ENCODE peak calls at places on chromosomes 6 and 20, in six cellular contexts. One of them, this sample, is unnamed.

GRCh38 chr20:44138859-44139258 is 48.1 kb downstream of the JPH2 start:
- DNase-seq in HepG2: no peak
- DNase-seq in SK-N-SH: no peak
- DNase-seq in K562: no peak
- DNase-seq in H1: no peak
- DNase-seq in A549: peak; percentile 26
- DNase-seq in this sample: no peak

GRCh38 chr20:46398963-46399362 is 7.5 kb downstream of the ELMO2 start:
- DNase-seq in HepG2: no peak
- DNase-seq in A549: no peak
- DNase-seq in K562: no peak
- DNase-seq in H1: no peak
- DNase-seq in SK-N-SH: no peak
- DNase-seq in this sample: no peak

GRCh38 chr20:16059841-16060240 is 513.4 kb downstream of the KIF16B start:
- DNase-seq in A549: no peak
- DNase-seq in HepG2: no peak
- DNase-seq in H1: no peak
- DNase-seq in K562: no peak
- DNase-seq in SK-N-SH: no peak
- DNase-seq in this sample: no peak

GRCh38 chr6:166910601-166911000 is 45.7 kb downstream of the RNASET2 start:
- DNase-seq in SK-N-SH: no peak
- DNase-seq in HepG2: no peak
- DNase-seq in A549: no peak
- DNase-seq in K562: no peak
- DNase-seq in H1: no peak
- DNase-seq in this sample: no peak

GRCh38 chr20:8190043-8190880 is 58.2 kb downstream of the PLCB1 start:
- DNase-seq in A549: no peak
- DNase-seq in SK-N-SH: peak; percentile 3
- DNase-seq in K562: no peak
- DNase-seq in H1: no peak
- DNase-seq in HepG2: peak; percentile 91
- DNase-seq in this sample: no peak

GRCh38 chr6:166515072-166515810 is 71.2 kb downstream of the RAMACL start:
- DNase-seq in A549: peak; percentile 24
- DNase-seq in HepG2: peak; percentile 14
- DNase-seq in H1: no peak
- DNase-seq in K562: no peak
- DNase-seq in SK-N-SH: no peak
- DNase-seq in this sample: no peak

GRCh38 chr6:134373282-134373922 is 55.5 kb upstream of the SGK1 start:
- DNase-seq in K562: no peak
- DNase-seq in SK-N-SH: no peak
- DNase-seq in H1: no peak
- DNase-seq in A549: peak; percentile 59
- DNase-seq in HepG2: no peak
- DNase-seq in this sample: peak; percentile 85

GRCh38 chr6:74967821-74968220 is 238.0 kb downstream of the COL12A1 start:
- DNase-seq in K562: no peak
- DNase-seq in H1: no peak
- DNase-seq in HepG2: no peak
- DNase-seq in SK-N-SH: no peak
- DNase-seq in A549: no peak
- DNase-seq in this sample: no peak

GRCh38 chr6:63904844-63905243 is 269.2 kb downstream of the PHF3 start:
- DNase-seq in A549: no peak
- DNase-seq in H1: no peak
- DNase-seq in SK-N-SH: no peak
- DNase-seq in K562: no peak
- DNase-seq in HepG2: no peak
- DNase-seq in this sample: no peak

GRCh38 chr20:60249436-60249835 is 291.2 kb downstream of the CDH26 start:
- DNase-seq in H1: peak; percentile 25
- DNase-seq in HepG2: no peak
- DNase-seq in K562: no peak
- DNase-seq in SK-N-SH: no peak
- DNase-seq in A549: peak; percentile 61
- DNase-seq in this sample: no peak

GRCh38 chr20:16747291-16747811 is 807 bp upstream of the OTOR start:
- DNase-seq in HepG2: no peak
- DNase-seq in K562: no peak
- DNase-seq in A549: peak; percentile 22
- DNase-seq in H1: no peak
- DNase-seq in SK-N-SH: no peak
- DNase-seq in this sample: no peak

GRCh38 chr6:75588947-75589346 is 12.7 kb upstream of the SENP6 start:
- DNase-seq in H1: no peak
- DNase-seq in HepG2: no peak
- DNase-seq in K562: no peak
- DNase-seq in SK-N-SH: no peak
- DNase-seq in A549: no peak
- DNase-seq in this sample: no peak

GRCh38 chr6:11667876-11668275 is 110.7 kb downstream of the ADTRP start:
- DNase-seq in SK-N-SH: no peak
- DNase-seq in K562: no peak
- DNase-seq in HepG2: no peak
- DNase-seq in H1: no peak
- DNase-seq in A549: no peak
- DNase-seq in this sample: no peak

GRCh38 chr20:62485062-62485700 is 9.4 kb upstream of the GATA5 start:
- DNase-seq in A549: no peak
- DNase-seq in K562: peak; percentile 64
- DNase-seq in SK-N-SH: no peak
- DNase-seq in H1: no peak
- DNase-seq in HepG2: no peak
- DNase-seq in this sample: no peak

GRCh38 chr6:147022041-147022440 is 182.2 kb upstream of the STXBP5 start:
- DNase-seq in HepG2: no peak
- DNase-seq in H1: no peak
- DNase-seq in SK-N-SH: no peak
- DNase-seq in K562: no peak
- DNase-seq in A549: no peak
- DNase-seq in this sample: no peak

GRCh38 chr6:113343940-113344339 is 513.2 kb upstream of the MARCKS start:
- DNase-seq in A549: no peak
- DNase-seq in SK-N-SH: no peak
- DNase-seq in H1: no peak
- DNase-seq in HepG2: no peak
- DNase-seq in K562: no peak
- DNase-seq in this sample: no peak

GRCh38 chr6:17339308-17339670 is 54.1 kb upstream of the CAP2 start:
- DNase-seq in HepG2: no peak
- DNase-seq in H1: no peak
- DNase-seq in A549: no peak
- DNase-seq in K562: no peak
- DNase-seq in SK-N-SH: no peak
- DNase-seq in this sample: no peak

GRCh38 chr6:21265264-21266044 is 328.1 kb upstream of the SOX4 start:
- DNase-seq in H1: no peak
- DNase-seq in HepG2: no peak
- DNase-seq in K562: no peak
- DNase-seq in SK-N-SH: no peak
- DNase-seq in A549: no peak
- DNase-seq in this sample: no peak

DNA sequence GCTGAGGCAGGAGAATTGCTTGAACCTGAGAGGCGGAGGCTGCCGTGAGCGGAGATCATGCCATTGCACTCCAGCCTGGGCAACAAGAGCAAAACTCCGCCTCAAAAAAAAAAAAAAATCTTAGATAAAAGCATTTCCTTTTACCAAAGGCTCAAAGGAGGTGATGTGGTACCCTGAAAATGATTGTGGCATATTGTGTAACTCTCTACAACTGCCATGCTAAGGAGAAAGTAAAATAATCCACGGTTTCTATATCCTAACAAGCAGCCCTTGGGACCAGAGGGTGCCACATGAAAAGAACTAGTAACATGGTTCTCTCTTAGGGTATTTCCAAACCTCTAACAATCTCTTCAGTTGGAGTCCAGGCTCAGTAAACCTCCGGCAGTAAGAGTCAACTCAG is 38.8 kb upstream of the SLA2 start:
- DNase-seq in HepG2: no peak
- DNase-seq in K562: no peak
- DNase-seq in A549: no peak
- DNase-seq in H1: no peak
- DNase-seq in SK-N-SH: no peak
- DNase-seq in this sample: no peak
- TF ChIP-seq CHD2 in HepG2: no peak
- TF ChIP-seq CHD2 in K562: no peak
- TF ChIP-seq CHD2 in A549: no peak
- TF ChIP-seq CHD2 in H1: no peak
- TF ChIP-seq CHD2 in SK-N-SH: no peak
- TF ChIP-seq CHD2 in this sample: no peak

GRCh38 chr6:44100088-44100550 is 27.1 kb downstream of the MRPL14 start:
- DNase-seq in H1: no peak
- DNase-seq in K562: peak; percentile 50
- DNase-seq in HepG2: peak; percentile 69
- DNase-seq in A549: peak; percentile 39
- DNase-seq in SK-N-SH: peak; percentile 47
- DNase-seq in this sample: no peak
- TF ChIP-seq CHD2 in H1: no peak
- TF ChIP-seq CHD2 in K562: no peak
- TF ChIP-seq CHD2 in HepG2: no peak
- TF ChIP-seq CHD2 in A549: no peak
- TF ChIP-seq CHD2 in SK-N-SH: no peak
- TF ChIP-seq CHD2 in this sample: no peak

GRCh38 chr6:80173411-80173810 is 66.9 kb downstream of the BCKDHB start:
- DNase-seq in HepG2: no peak
- DNase-seq in A549: no peak
- DNase-seq in H1: no peak
- DNase-seq in K562: no peak
- DNase-seq in SK-N-SH: no peak
- DNase-seq in this sample: no peak
- TF ChIP-seq CHD2 in HepG2: no peak
- TF ChIP-seq CHD2 in A549: no peak
- TF ChIP-seq CHD2 in H1: no peak
- TF ChIP-seq CHD2 in K562: no peak
- TF ChIP-seq CHD2 in SK-N-SH: no peak
- TF ChIP-seq CHD2 in this sample: no peak

DNA sequence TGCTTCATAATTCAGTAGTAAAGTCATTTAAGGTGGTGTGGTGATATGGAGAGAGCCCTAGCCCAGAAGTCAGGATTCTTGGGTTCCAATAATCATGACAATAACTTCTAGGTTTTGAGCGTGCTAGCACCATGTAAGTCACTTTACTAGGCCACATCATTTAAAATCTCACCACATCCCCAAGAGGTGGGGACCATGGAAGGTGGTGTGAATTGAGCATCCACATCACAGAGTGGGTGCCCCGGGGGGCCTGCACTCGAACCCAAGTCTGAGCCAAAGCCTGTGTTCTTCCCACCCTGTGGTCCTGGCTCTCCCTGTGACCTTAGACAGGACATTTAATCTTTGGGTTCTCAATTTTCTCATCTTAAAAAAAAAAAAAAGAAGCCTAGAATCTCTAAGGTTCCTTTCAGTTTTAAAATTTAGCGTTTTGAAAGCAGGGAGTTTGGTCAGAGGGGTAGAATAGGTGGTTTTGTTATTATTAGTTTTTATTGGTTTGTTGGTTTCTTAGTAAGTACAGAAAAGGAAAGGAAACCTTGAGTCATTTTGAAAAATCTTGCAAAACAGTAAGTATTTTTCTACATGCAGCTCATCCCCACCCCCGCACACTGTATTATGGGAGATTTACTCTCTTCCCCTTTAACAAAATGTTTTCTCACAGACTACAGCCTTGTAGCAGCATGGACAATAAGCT is 26.4 kb downstream of the ARMC2 start:
- DNase-seq in H1: no peak
- DNase-seq in K562: no peak
- DNase-seq in HepG2: no peak
- DNase-seq in SK-N-SH: no peak
- DNase-seq in A549: no peak
- DNase-seq in this sample: peak; percentile 51
- TF ChIP-seq CHD2 in H1: no peak
- TF ChIP-seq CHD2 in K562: no peak
- TF ChIP-seq CHD2 in HepG2: no peak
- TF ChIP-seq CHD2 in SK-N-SH: no peak
- TF ChIP-seq CHD2 in A549: no peak
- TF ChIP-seq CHD2 in this sample: peak; percentile 26

GRCh38 chr20:47926731-47927130 is 141.4 kb upstream of the SULF2 start:
- DNase-seq in K562: peak; percentile 43
- DNase-seq in HepG2: no peak
- DNase-seq in H1: no peak
- DNase-seq in A549: no peak
- DNase-seq in SK-N-SH: no peak
- DNase-seq in this sample: no peak

GRCh38 chr20:47927944-47928343 is 142.7 kb upstream of the SULF2 start:
- DNase-seq in HepG2: no peak
- DNase-seq in A549: no peak
- DNase-seq in H1: no peak
- DNase-seq in SK-N-SH: no peak
- DNase-seq in K562: no peak
- DNase-seq in this sample: no peak

GRCh38 chr20:47925603-47926002 is 140.3 kb upstream of the SULF2 start:
- DNase-seq in K562: no peak
- DNase-seq in H1: no peak
- DNase-seq in HepG2: no peak
- DNase-seq in A549: no peak
- DNase-seq in SK-N-SH: no peak
- DNase-seq in this sample: no peak

GRCh38 chr20:47929368-47930115 is 144.3 kb upstream of the SULF2 start:
- DNase-seq in K562: no peak
- DNase-seq in SK-N-SH: no peak
- DNase-seq in A549: no peak
- DNase-seq in H1: no peak
- DNase-seq in HepG2: no peak
- DNase-seq in this sample: no peak

GRCh38 chr20:47927385-47927851 is 142.1 kb upstream of the SULF2 start:
- DNase-seq in A549: no peak
- DNase-seq in HepG2: no peak
- DNase-seq in SK-N-SH: no peak
- DNase-seq in H1: no peak
- DNase-seq in K562: no peak
- DNase-seq in this sample: no peak
- TF ChIP-seq CHD2 in A549: no peak
- TF ChIP-seq CHD2 in HepG2: no peak
- TF ChIP-seq CHD2 in SK-N-SH: no peak
- TF ChIP-seq CHD2 in H1: no peak
- TF ChIP-seq CHD2 in K562: no peak
- TF ChIP-seq CHD2 in this sample: no peak

GRCh38 chr6:157443066-157443800 is 62.2 kb downstream of the ZDHHC14 start:
- DNase-seq in SK-N-SH: no peak
- DNase-seq in H1: no peak
- DNase-seq in HepG2: no peak
- DNase-seq in A549: no peak
- DNase-seq in K562: no peak
- DNase-seq in this sample: peak; percentile 80
- TF ChIP-seq CHD2 in SK-N-SH: no peak
- TF ChIP-seq CHD2 in H1: no peak
- TF ChIP-seq CHD2 in HepG2: no peak
- TF ChIP-seq CHD2 in A549: no peak
- TF ChIP-seq CHD2 in K562: no peak
- TF ChIP-seq CHD2 in this sample: no peak